ENCODE peak calls at places on chromosome 11, in four cellular contexts. N is stomach, L is OCI-LY7, K is progenitor cell of endocrine pancreas. Q is an unnamed sample.

GRCh38 chr11:115676768-115677167 is 172.6 kb upstream of the CADM1 start:
- DNase-seq in K (no peak), L (no peak), N (no peak), Q (no peak)

GRCh38 chr11:38460901-38461300 is 1862.9 kb upstream of the RAG2 start:
- DNase-seq in L (no peak), N (peak), K (no peak), Q (no peak)

GRCh38 chr11:103433976-103434375 is 324.8 kb downstream of the DYNC2H1 start:
- DNase-seq in N (no peak), K (no peak), L (no peak), Q (no peak)

GRCh38 chr11:91749231-91749630 is 475.4 kb upstream of the FAT3 start:
- DNase-seq in L (no peak), N (no peak), K (no peak), Q (no peak)

GRCh38 chr11:85945788-85946187 is 90.6 kb downstream of the CCDC83 start:
- DNase-seq in N (no peak), K (no peak), L (no peak), Q (no peak)

GRCh38 chr11:120061761-120062560 is 76.0 kb downstream of the TRIM29 start:
- DNase-seq in N (no peak), L (no peak), K (no peak), Q (no peak)

GRCh38 chr11:120131941-120132644 is 5.8 kb downstream of the TRIM29 start:
- DNase-seq in K (no peak), N (no peak), L (no peak), Q (no peak)

GRCh38 chr11:19739872-19740271 is 27.2 kb downstream of the NAV2 start:
- DNase-seq in L (no peak), N (no peak), K (no peak), Q (no peak)

GRCh38 chr11:32034149-32034548 is 56.7 kb upstream of the RCN1 start:
- DNase-seq in N (no peak), L (no peak), K (no peak), Q (no peak)

GRCh38 chr11:94650756-94651155 is 83.6 kb downstream of the PIWIL4 start:
- DNase-seq in L (no peak), N (no peak), K (no peak), Q (no peak)

GRCh38 chr11:19982761-19983495 is 177.3 kb downstream of the DBX1 start:
- DNase-seq in N (no peak), K (no peak), L (no peak), Q (no peak)

GRCh38 chr11:107198490-107199007 is 180.3 kb upstream of the GUCY1A2 start:
- DNase-seq in N (no peak), K (no peak), L (no peak), Q (no peak)

GRCh38 chr11:103862049-103862826 is 174.2 kb upstream of the DDI1 start:
- DNase-seq in L (peak), K (no peak), N (no peak), Q (no peak)

GRCh38 chr11:2664331-2664730 is 35.5 kb downstream of the KCNQ1OT1 start:
- DNase-seq in N (peak), L (no peak), K (peak), Q (no peak)

GRCh38 chr11:85086511-85087284 is 540.4 kb downstream of the DLG2 start:
- DNase-seq in K (no peak), L (no peak), N (no peak), Q (no peak)

GRCh38 chr11:62880231-62880802 is 379 bp upstream of the SLC3A2 start:
- DNase-seq in L (peak), K (no peak), N (no peak), Q (peak)

GRCh38 chr11:66059966-66060680 is 8.0 kb downstream of the SF3B2 start:
- DNase-seq in L (no peak), K (no peak), N (no peak), Q (no peak)

GRCh38 chr11:3022300-3022967 is 30.3 kb upstream of the NAP1L4 start:
- DNase-seq in N (no peak), L (peak), K (no peak), Q (peak)

GRCh38 chr11:88779551-88779950 is 286.2 kb downstream of the GRM5 start:
- DNase-seq in K (no peak), L (no peak), N (no peak), Q (no peak)

GRCh38 chr11:68440254-68440653 is 20.3 kb upstream of the PPP6R3 start:
- DNase-seq in L (no peak), N (no peak), K (no peak), Q (no peak)

GRCh38 chr11:107609384-107610218 is 18.7 kb downstream of the ELMOD1 start:
- DNase-seq in K (no peak), L (no peak), N (no peak), Q (no peak)

GRCh38 chr11:3341298-3341697 is 37.6 kb downstream of the ZNF195 start:
- DNase-seq in K (no peak), N (peak), L (peak), Q (peak)

GRCh38 chr11:117613521-117613920 is 183.5 kb downstream of the DSCAML1 start:
- DNase-seq in L (no peak), N (no peak), K (no peak), Q (no peak)

GRCh38 chr11:116601734-116602636 is 170.8 kb downstream of the BUD13 start:
- DNase-seq in K (no peak), N (no peak), L (no peak), Q (no peak)

GRCh38 chr11:2562897-2563215 is 118.0 kb downstream of the KCNQ1 start:
- DNase-seq in K (no peak), N (no peak), L (no peak), Q (no peak)

GRCh38 chr11:123430736-123431356 is 777 bp downstream of the GRAMD1B start:
- DNase-seq in K (peak), L (no peak), N (peak), Q (peak)

GRCh38 chr11:111123463-111124398 is 121.8 kb upstream of the POU2AF2 start:
- DNase-seq in L (peak), N (no peak), K (no peak), Q (no peak)

GRCh38 chr11:94549166-94549565 is 5.4 kb downstream of the FUT4 start:
- DNase-seq in N (no peak), K (no peak), L (no peak), Q (no peak)

GRCh38 chr11:82523141-82523540 is 210.5 kb downstream of the FAM181B start:
- DNase-seq in K (no peak), L (no peak), N (no peak), Q (no peak)

GRCh38 chr11:6646631-6647281 is 8.9 kb downstream of the DCHS1 start:
- DNase-seq in K (no peak), N (no peak), L (peak), Q (peak)

GRCh38 chr11:33303541-33303940 is 46.4 kb downstream of the HIPK3 start:
- DNase-seq in L (no peak), N (no peak), K (no peak), Q (no peak)

GRCh38 chr11:126718319-126718718 is 282.3 kb downstream of the KIRREL3 start:
- DNase-seq in K (no peak), L (no peak), N (no peak), Q (no peak)

GRCh38 chr11:2795491-2795991 is 90.0 kb downstream of the CDKN1C start:
- DNase-seq in K (no peak), N (no peak), L (no peak), Q (no peak)

GRCh38 chr11:133930767-133931448 is 25.9 kb downstream of the IGSF9B start:
- DNase-seq in L (no peak), N (no peak), K (no peak), Q (no peak)

GRCh38 chr11:64226507-64227051 is 505 bp downstream of the NUDT22 start:
- DNase-seq in K (no peak), N (peak), L (peak), Q (peak)

DNA sequence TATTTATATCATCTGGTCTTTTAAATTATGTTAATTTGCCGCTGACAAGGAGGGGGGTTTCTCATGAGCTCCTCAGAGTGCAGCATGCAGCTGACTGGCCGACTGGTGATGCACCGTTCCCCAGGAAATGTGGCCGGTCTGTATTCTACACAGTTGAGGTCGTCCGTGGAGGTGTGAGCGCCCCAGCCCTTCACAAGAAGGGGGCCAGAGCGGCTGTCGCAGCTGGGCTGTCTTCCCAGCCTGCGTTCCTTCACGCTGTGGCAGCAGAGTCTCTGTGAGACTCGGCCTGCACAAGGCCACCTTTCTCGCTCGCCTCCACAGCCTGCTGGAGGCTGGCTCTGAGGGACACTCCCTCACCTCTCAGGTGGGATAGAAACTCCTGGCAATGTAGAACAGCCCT is 43.2 kb downstream of the AP2A2 start:
- DNase-seq in L (no peak), K (no peak), N (no peak), Q (no peak)
- TF ChIP-seq CTCF in L (no peak), K (no peak), N (no peak), Q (no peak)

DNA sequence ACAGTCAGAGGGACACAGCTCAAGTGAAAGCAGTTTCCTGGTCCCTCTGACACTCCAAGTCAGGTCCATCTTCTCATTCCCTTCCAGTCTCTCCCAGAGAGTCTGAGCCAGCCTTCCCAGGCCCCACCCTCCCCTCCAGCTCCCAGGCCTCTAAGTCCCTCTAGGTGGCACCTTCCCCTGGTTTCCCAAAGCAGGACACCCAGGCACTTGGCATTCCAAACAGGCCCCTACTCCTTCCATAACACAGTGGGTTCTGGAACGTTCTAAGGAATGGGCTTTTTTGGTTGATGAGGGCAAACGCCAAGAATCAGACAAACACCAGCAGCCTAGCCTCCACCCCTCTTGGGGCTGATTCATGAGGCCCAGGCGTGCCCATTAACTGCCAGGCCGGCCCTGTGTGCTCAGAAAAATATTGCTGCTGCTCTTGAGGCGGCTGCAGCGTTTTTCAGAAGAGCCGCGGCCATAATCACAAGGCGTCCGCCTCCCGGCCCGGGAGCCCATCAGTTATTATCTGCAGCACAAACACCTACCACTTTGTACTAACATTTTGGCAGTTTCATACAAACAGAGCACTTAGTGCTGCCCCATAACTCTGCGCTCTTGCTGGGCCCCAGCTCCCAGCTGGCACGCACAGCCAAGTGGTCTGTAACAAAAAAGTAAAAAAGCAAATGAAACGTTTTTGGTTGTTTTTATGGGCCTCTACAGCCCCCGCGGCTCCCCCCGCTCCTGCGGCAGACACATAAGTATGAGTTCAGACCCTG is 418.6 kb downstream of the SOX6 start:
- DNase-seq in K (no peak), L (no peak), N (no peak), Q (no peak)
- TF ChIP-seq CTCF in K (no peak), L (no peak), N (no peak), Q (no peak)

DNA sequence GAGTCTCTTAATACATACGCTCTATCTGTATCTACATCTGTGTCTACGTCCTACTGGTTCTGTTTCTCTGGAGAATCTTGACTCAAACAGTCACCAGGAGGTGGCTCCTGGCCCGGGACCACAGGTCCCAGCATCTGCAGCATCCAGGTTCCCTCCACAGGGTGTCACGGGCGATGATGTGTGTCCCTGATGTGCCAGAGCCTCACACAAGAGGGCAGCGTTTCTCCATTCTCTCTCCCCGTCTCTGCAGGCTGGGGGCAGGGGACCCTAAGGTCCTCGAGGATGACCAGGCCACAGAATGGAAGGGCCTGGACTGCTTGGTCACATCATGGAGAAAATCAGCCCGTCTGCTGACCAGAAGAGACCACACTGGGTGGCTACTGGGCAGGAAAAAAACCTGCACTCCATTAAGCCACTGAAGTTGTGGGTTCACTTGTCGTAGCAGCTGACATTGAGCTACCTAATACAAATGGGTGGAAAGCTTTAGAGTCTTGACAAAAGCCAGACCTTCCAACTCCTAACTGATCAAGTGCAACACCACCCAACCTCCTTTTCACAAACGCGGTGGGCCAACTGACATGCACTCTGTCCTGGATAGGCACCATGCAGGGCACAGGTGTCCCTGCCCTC is 392.5 kb downstream of the CTTN start:
- DNase-seq in K (no peak), L (no peak), N (no peak), Q (no peak)
- TF ChIP-seq CTCF in K (no peak), L (peak), N (no peak), Q (no peak)

DNA sequence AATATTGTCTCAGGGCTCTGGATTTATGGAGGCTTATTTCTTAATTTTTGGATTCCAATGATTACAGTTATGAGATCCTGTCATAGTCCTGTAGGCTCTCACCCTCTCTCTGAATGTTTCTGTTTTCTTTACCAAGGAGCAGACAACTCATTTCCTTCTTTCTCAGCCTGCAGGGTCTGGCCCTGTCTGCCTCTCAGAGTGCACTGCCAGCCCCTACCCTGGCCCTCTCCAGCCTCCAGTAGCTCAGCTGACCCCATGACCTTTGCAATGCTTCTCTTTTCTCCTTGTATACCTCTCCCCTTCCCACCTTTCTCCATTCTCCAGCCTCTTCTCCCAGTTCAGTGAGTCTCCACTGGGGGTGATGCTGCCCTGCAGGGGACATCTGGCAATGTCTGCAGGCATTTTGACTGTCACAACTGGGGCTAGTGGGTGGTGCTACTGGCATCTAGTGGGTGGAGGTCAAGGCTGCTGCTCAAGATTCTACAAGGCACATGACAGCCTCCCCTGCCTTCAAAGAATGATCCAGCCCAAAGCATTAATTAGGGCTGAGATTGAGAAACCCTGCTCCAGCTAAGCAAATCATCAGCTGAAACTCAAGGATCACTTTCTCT is 78.8 kb downstream of the APIP start:
- DNase-seq in L (no peak), K (no peak), N (no peak), Q (no peak)
- TF ChIP-seq CTCF in L (peak), K (no peak), N (no peak), Q (no peak)

GRCh38 chr11:132858203-132858602 is 674.1 kb downstream of the OPCML start:
- DNase-seq in N (no peak), K (no peak), L (no peak), Q (no peak)
- TF ChIP-seq CTCF in N (no peak), K (no peak), L (no peak), Q (no peak)

Q was measured in activated CD8-positive, alpha-beta T cell treated with anti-CD3 and anti-CD28 coated beads for 36 hours.